ENCODE peak calls at places on chromosomes 2 and 18, in five cellular contexts. R is cardiac fibroblast, E is foreskin fibroblast, H is GM13977, S is fibroblast of the aortic adventitia. M is an unnamed sample.

GRCh38 chr2:56448403-56448998 is 264.7 kb downstream of the CCDC85A start:
- DNase-seq in S (peak), H (no peak), E (no peak), R (no peak), M (no peak)

GRCh38 chr18:3367491-3368091 is 82.4 kb upstream of the TGIF1 start:
- DNase-seq in S (peak), E (peak), R (peak), H (no peak), M (no peak)

GRCh38 chr2:46793423-46794416 is 121.9 kb downstream of the MCFD2 start:
- DNase-seq in E (no peak), S (no peak), H (no peak), R (no peak), M (no peak)

GRCh38 chr2:101900375-101900774 is 91.4 kb upstream of the IL1R2 start:
- DNase-seq in S (no peak), H (peak), R (no peak), E (no peak), M (peak)

GRCh38 chr2:86302320-86302719 is 35.1 kb downstream of the REEP1 start:
- DNase-seq in R (peak), H (no peak), E (no peak), S (no peak), M (no peak)

GRCh38 chr2:56191617-56192016 is 7.8 kb downstream of the CCDC85A start:
- DNase-seq in H (no peak), R (peak), S (peak), E (peak), M (no peak)

GRCh38 chr2:232889876-232890401 is 19.9 kb downstream of the SNORC start:
- DNase-seq in S (no peak), R (no peak), E (no peak), H (no peak), M (no peak)

GRCh38 chr2:48589170-48589767 is 28.4 kb upstream of the GTF2A1L start:
- DNase-seq in R (peak), E (peak), H (peak), S (peak), M (peak)

GRCh38 chr2:360124-360523 is 72.2 kb upstream of the ALKAL2 start:
- DNase-seq in H (no peak), E (no peak), S (no peak), R (no peak), M (no peak)

GRCh38 chr2:144378551-144378950 is 141.4 kb downstream of the ZEB2 start:
- DNase-seq in E (peak), S (no peak), R (no peak), H (no peak), M (no peak)

DNA sequence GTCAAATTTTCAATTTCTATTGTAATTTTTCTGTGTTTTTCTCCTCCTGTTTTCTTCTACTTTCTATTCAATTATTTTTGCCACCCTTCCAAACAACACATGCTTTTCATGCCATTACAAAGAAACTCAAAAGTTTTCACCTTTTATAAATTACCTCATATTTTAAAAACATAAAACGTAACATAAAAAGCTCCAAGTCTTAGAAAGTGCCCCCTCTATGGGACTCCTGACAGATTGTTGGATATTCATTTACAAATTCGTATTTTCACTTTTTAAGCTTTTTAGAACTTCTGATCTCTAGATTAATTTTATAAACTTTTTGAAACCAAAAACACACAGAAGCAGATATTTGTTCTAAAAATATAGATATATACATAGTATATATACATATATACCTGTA is 1.6 kb downstream of the COL5A2 start:
- DNase-seq in E (peak), S (peak), H (no peak), R (peak), M (no peak)
- TF ChIP-seq CTCF in E (peak), S (peak), H (no peak), R (peak), M (no peak)

GRCh38 chr2:15970701-15971100 is 30.4 kb downstream of the MYCN start:
- DNase-seq in S (no peak), R (no peak), E (no peak), H (no peak), M (no peak)

GRCh38 chr2:15967415-15968279 is 27.3 kb downstream of the MYCN start:
- DNase-seq in R (no peak), E (no peak), S (no peak), H (no peak), M (no peak)

GRCh38 chr2:15971351-15971750 is 31.0 kb downstream of the MYCN start:
- DNase-seq in R (no peak), H (no peak), S (no peak), E (no peak), M (no peak)

GRCh38 chr2:15969214-15969613 is 28.9 kb downstream of the MYCN start:
- DNase-seq in H (no peak), S (no peak), R (no peak), E (no peak), M (no peak)

GRCh38 chr2:15968280-15969178 is 28.2 kb downstream of the MYCN start:
- DNase-seq in R (no peak), E (no peak), H (no peak), S (no peak), M (peak)
- TF ChIP-seq CTCF in R (no peak), E (no peak), H (no peak), S (no peak), M (no peak)

DNA sequence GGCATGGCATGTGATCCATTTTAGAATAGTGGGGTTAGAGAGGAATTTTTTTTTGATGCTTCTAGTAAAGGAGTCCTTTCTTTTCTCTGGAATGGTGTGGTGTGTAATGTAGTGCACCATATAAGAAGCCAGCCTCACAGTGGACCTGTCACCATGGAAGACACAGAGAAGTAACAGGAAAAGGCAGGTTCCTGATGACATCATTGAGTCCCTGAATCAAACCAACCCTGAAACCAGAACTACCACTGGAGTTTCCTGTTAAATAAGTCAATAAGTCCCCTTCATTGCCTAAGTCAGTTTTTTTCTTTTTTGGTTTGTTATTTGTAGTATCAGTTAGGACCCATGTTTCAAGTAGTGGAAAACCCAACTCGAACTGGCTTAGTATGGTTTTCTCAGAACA is 11.9 kb downstream of the ADCYAP1 start:
- DNase-seq in R (no peak), H (no peak), S (no peak), E (no peak), M (no peak)
- TF ChIP-seq CTCF in R (no peak), H (no peak), S (no peak), E (no peak), M (no peak)

GRCh38 chr2:170005702-170006101 is 172.2 kb upstream of the MYO3B start:
- DNase-seq in S (no peak), H (no peak), E (no peak), R (no peak), M (no peak)
- TF ChIP-seq CTCF in S (no peak), H (no peak), E (no peak), R (no peak), M (no peak)

DNA sequence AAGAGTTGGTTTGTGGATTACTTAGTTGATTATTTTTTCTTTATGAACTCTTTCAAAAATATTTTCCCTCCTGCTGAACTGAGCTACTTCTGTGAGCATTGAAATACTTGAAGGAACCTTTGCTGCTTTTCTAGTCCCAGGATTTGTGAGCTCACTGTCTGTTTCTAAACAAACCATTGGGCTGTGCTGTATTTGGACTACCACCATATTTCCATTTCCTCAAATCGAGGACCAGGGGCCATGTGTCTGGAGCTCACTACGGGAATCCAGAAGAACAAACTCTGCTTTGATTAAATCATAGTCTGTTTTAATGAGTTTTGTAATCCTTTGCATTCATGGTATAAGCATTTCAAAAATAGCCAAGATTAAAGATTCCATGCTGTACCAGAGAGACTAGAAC is 1.3 kb downstream of the MRPL33 start:
- DNase-seq in E (no peak), S (no peak), R (no peak), H (no peak), M (no peak)
- TF ChIP-seq CTCF in E (no peak), S (no peak), R (no peak), H (no peak), M (no peak)

GRCh38 chr18:37553633-37554398 is 11.8 kb downstream of the CELF4 start:
- DNase-seq in E (no peak), S (no peak), R (no peak), H (peak), M (no peak)
- TF ChIP-seq CTCF in E (no peak), S (no peak), R (no peak), H (peak), M (no peak)